ENCODE peak calls at places on chromosomes 2 and 18, in six cellular contexts. P is T-helper 9 cell, A is GM23338, G is T-helper 2 cell, O is astrocyte of the cerebellum, D is HEK293T. X is an unnamed sample.

GRCh38 chr2:112541315-112542122 is 746 bp upstream of the POLR1B start:
- DNase-seq in G (peak; percentile 34), D (peak; percentile 75), A (peak; percentile 83), P (no peak), O (peak; percentile 12), X (no peak)

GRCh38 chr2:217186565-217187218 is 326.8 kb upstream of the TNP1 start:
- DNase-seq in A (no peak), G (no peak), D (no peak), P (no peak), O (no peak), X (peak; percentile 68)

GRCh38 chr2:160044728-160045127 is 17.7 kb downstream of the PLA2R1 start:
- DNase-seq in A (peak; percentile 69), P (no peak), D (no peak), G (no peak), O (no peak), X (no peak)

GRCh38 chr2:18623782-18624181 is 34.4 kb upstream of the NT5C1B start:
- DNase-seq in O (no peak), D (no peak), G (no peak), P (no peak), A (no peak), X (no peak)

GRCh38 chr2:121455438-121455837 is 75.2 kb upstream of the RNU4ATAC start:
- DNase-seq in P (no peak), G (no peak), A (no peak), D (no peak), O (no peak), X (no peak)

GRCh38 chr2:43818761-43819160 is 19.9 kb downstream of the ABCG5 start:
- DNase-seq in P (no peak), D (no peak), A (no peak), O (no peak), G (no peak), X (no peak)

GRCh38 chr2:149330127-149331022 is at the start of gene LYPD6:
- DNase-seq in G (no peak), P (no peak), A (peak; percentile 89), O (no peak), D (peak; percentile 82), X (peak; percentile 11)

GRCh38 chr18:62200121-62200914 is 13.3 kb downstream of the RELCH start:
- DNase-seq in P (no peak), D (no peak), O (no peak), G (no peak), A (no peak), X (no peak)

GRCh38 chr2:99970292-99970868 is 172.0 kb downstream of the AFF3 start:
- DNase-seq in O (no peak), P (no peak), A (no peak), G (no peak), D (no peak), X (no peak)

GRCh38 chr18:36247036-36247435 is 50.5 kb upstream of the FHOD3 start:
- DNase-seq in D (no peak), G (no peak), O (no peak), P (no peak), A (peak; percentile 10), X (no peak)

GRCh38 chr18:8703181-8703638 is 2.1 kb upstream of the MTCL1 start:
- DNase-seq in P (no peak), G (no peak), A (peak; percentile 46), O (no peak), D (no peak), X (no peak)

GRCh38 chr2:219273887-219274391 is 5.2 kb upstream of the DNAJB2 start:
- DNase-seq in D (no peak), A (no peak), P (no peak), O (no peak), G (no peak), X (peak; percentile 52)

GRCh38 chr2:4354678-4355077 is 651.3 kb downstream of the DCDC2C start:
- DNase-seq in A (peak; percentile 83), D (peak; percentile 59), O (no peak), P (no peak), G (no peak), X (no peak)

GRCh38 chr2:12754643-12755042 is 37.9 kb downstream of the TRIB2 start:
- DNase-seq in A (peak; percentile 63), G (no peak), D (no peak), P (no peak), O (no peak), X (no peak)

GRCh38 chr2:85057236-85057635 is 76.0 kb upstream of the TCF7L1 start:
- DNase-seq in G (no peak), O (no peak), A (peak; percentile 54), P (no peak), D (no peak), X (no peak)

GRCh38 chr2:20106746-20107145 is 55.3 kb upstream of the LAPTM4A start:
- DNase-seq in D (no peak), O (no peak), A (peak; percentile 88), P (no peak), G (no peak), X (no peak)

GRCh38 chr2:60463249-60463648 is 90.2 kb downstream of the BCL11A start:
- DNase-seq in O (peak; percentile 22), A (no peak), G (no peak), P (no peak), D (no peak), X (no peak)

GRCh38 chr2:37582371-37582770 is 89.1 kb downstream of the CDC42EP3 start:
- DNase-seq in O (no peak), G (no peak), P (no peak), D (no peak), A (no peak), X (no peak)

GRCh38 chr2:70344195-70344594 is 42.3 kb upstream of the FAM136A start:
- DNase-seq in A (no peak), P (no peak), O (no peak), D (no peak), G (no peak), X (no peak)

GRCh38 chr2:8479298-8479697 is 202.6 kb upstream of the ID2 start:
- DNase-seq in P (no peak), G (no peak), O (no peak), A (no peak), D (no peak), X (no peak)

GRCh38 chr2:98634406-98635092 is 26.2 kb downstream of the UNC50 start:
- DNase-seq in P (peak; percentile 31), D (peak; percentile 53), A (peak; percentile 81), G (no peak), O (no peak), X (no peak)

GRCh38 chr2:227608469-227609338 is 5.9 kb downstream of the SCYGR3 start:
- DNase-seq in G (no peak), O (no peak), P (no peak), A (no peak), D (no peak), X (no peak)

GRCh38 chr2:238636269-238637073 is 209.7 kb downstream of the ASB1 start:
- DNase-seq in P (no peak), A (no peak), D (no peak), O (no peak), G (no peak), X (no peak)

X was measured in gastrocnemius medialis.